ENCODE peak calls at places on chromosome 16, in seven cellular contexts. U is psoas muscle, G is tibial nerve, S is RWPE2, R is heart right ventricle, I is nephron progenitor cell, Z is pancreas. B is an unnamed sample.

GRCh38 chr16:54936086-54936978 is 5.7 kb downstream of the IRX5 start:
- DNase-seq in S (no peak), I (peak), U (no peak), Z (no peak), R (peak), G (no peak), B (peak)

GRCh38 chr16:85469929-85470590 is 143.1 kb upstream of the GSE1 start:
- DNase-seq in R (no peak), I (no peak), G (no peak), Z (no peak), U (no peak), S (no peak), B (no peak)

GRCh38 chr16:75273054-75273925 is 21.9 kb upstream of the BCAR1 start:
- DNase-seq in Z (no peak), S (no peak), U (no peak), R (no peak), I (no peak), G (no peak), B (no peak)

GRCh38 chr16:79801550-79802090 is 201.1 kb upstream of the MAF start:
- DNase-seq in I (no peak), U (no peak), R (no peak), G (no peak), S (no peak), Z (no peak), B (no peak)

GRCh38 chr16:49556252-49557069 is 182.9 kb downstream of the C16orf78 start:
- DNase-seq in G (no peak), R (no peak), I (peak), S (no peak), U (no peak), Z (no peak), B (no peak)

GRCh38 chr16:57551057-57551456 is 8.6 kb downstream of the ADGRG5 start:
- DNase-seq in Z (no peak), R (no peak), I (no peak), G (no peak), U (no peak), S (peak), B (no peak)

GRCh38 chr16:68367034-68367433 is 56.2 kb downstream of the PRMT7 start:
- DNase-seq in U (no peak), Z (peak), G (no peak), S (peak), I (peak), R (no peak), B (peak)

GRCh38 chr16:85309656-85310587 is 197.7 kb upstream of the CIBAR2 start:
- DNase-seq in R (peak), Z (no peak), U (peak), S (no peak), G (peak), I (peak), B (no peak)

GRCh38 chr16:67105881-67106280 is 3.9 kb upstream of the PHAF1 start:
- DNase-seq in R (no peak), Z (no peak), S (no peak), G (no peak), I (no peak), U (no peak), B (no peak)

GRCh38 chr16:25109643-25110042 is 1.9 kb upstream of the LCMT1 start:
- DNase-seq in I (no peak), Z (peak), S (peak), U (peak), G (no peak), R (no peak), B (no peak)

GRCh38 chr16:56163089-56163488 is 28.2 kb upstream of the GNAO1 start:
- DNase-seq in U (no peak), S (no peak), Z (no peak), G (no peak), R (no peak), I (no peak), B (no peak)

GRCh38 chr16:68335175-68335574 is 24.4 kb downstream of the PRMT7 start:
- DNase-seq in I (no peak), R (no peak), U (no peak), G (no peak), S (no peak), Z (no peak), B (no peak)

GRCh38 chr16:61148930-61149329 is 887.3 kb downstream of the CDH8 start:
- DNase-seq in S (no peak), G (no peak), Z (no peak), I (no peak), R (no peak), U (no peak), B (no peak)

GRCh38 chr16:72739577-72739976 is 308.4 kb downstream of the ZFHX3 start:
- DNase-seq in I (no peak), Z (no peak), S (no peak), G (no peak), R (no peak), U (no peak), B (no peak)

GRCh38 chr16:89324056-89325010 is 106.8 kb downstream of the ZNF778 start:
- DNase-seq in R (no peak), U (no peak), I (no peak), Z (no peak), G (no peak), S (peak), B (peak)

GRCh38 chr16:2009302-2009711 is 314 bp downstream of the ZNF598 start:
- DNase-seq in R (no peak), Z (peak), G (no peak), S (no peak), U (no peak), I (no peak), B (no peak)

GRCh38 chr16:48197294-48197693 is 41.5 kb upstream of the ABCC12 start:
- DNase-seq in R (no peak), G (no peak), S (no peak), U (no peak), I (no peak), Z (no peak), B (no peak)

GRCh38 chr16:82609140-82609539 is 17.6 kb upstream of the CDH13 start:
- DNase-seq in R (peak), G (no peak), U (peak), S (no peak), Z (no peak), I (no peak), B (no peak)

GRCh38 chr16:52004343-52004742 is 542.6 kb downstream of the TOX3 start:
- DNase-seq in I (no peak), G (no peak), U (no peak), Z (no peak), S (no peak), R (no peak), B (no peak)

GRCh38 chr16:64290461-64290860 is 831.4 kb downstream of the CDH11 start:
- DNase-seq in I (no peak), G (no peak), R (no peak), S (no peak), Z (no peak), U (no peak), B (no peak)

GRCh38 chr16:11613381-11614303 is 26.9 kb upstream of the LITAF start:
- DNase-seq in G (peak), S (peak), I (no peak), Z (no peak), R (peak), U (no peak), B (peak)

GRCh38 chr16:11618107-11618717 is 31.5 kb upstream of the LITAF start:
- DNase-seq in Z (no peak), R (no peak), U (no peak), G (no peak), S (no peak), I (no peak), B (no peak)

GRCh38 chr16:11614587-11615175 is 28.0 kb upstream of the LITAF start:
- DNase-seq in S (no peak), I (no peak), Z (no peak), G (no peak), U (no peak), R (no peak), B (no peak)

GRCh38 chr16:11619327-11619851 is 32.7 kb upstream of the LITAF start:
- DNase-seq in U (no peak), R (no peak), Z (no peak), G (no peak), S (no peak), I (no peak), B (no peak)

GRCh38 chr16:11615756-11616447 is 29.2 kb upstream of the LITAF start:
- DNase-seq in I (no peak), G (no peak), S (no peak), U (no peak), Z (no peak), R (no peak), B (no peak)
- TF ChIP-seq CTCF in I (no peak), G (no peak), S (no peak), U (no peak), Z (no peak), R (no peak), B (no peak)

GRCh38 chr16:71645450-71645849 is 19.5 kb downstream of the MARVELD3 start:
- DNase-seq in G (no peak), I (no peak), Z (peak), U (no peak), R (no peak), S (no peak), B (peak)
- TF ChIP-seq CTCF in G (no peak), I (peak), Z (peak), U (no peak), R (no peak), S (peak), B (no peak)

GRCh38 chr16:998211-998610 is 16.6 kb downstream of the SOX8 start:
- DNase-seq in I (no peak), G (no peak), Z (no peak), S (no peak), R (no peak), U (no peak), B (no peak)
- TF ChIP-seq CTCF in I (no peak), G (no peak), Z (no peak), S (no peak), R (no peak), U (no peak), B (no peak)

GRCh38 chr16:22670044-22670536 is 143.9 kb upstream of the HS3ST2 start:
- DNase-seq in Z (no peak), I (no peak), S (no peak), R (no peak), U (no peak), G (no peak), B (no peak)
- TF ChIP-seq CTCF in Z (no peak), I (no peak), S (no peak), R (no peak), U (no peak), G (no peak), B (no peak)

GRCh38 chr16:8832383-8833100 is 34.9 kb downstream of the PMM2 start:
- DNase-seq in S (no peak), U (no peak), G (no peak), I (no peak), Z (no peak), R (no peak), B (no peak)
- TF ChIP-seq CTCF in S (no peak), U (no peak), G (no peak), I (no peak), Z (no peak), R (no peak), B (no peak)

DNA sequence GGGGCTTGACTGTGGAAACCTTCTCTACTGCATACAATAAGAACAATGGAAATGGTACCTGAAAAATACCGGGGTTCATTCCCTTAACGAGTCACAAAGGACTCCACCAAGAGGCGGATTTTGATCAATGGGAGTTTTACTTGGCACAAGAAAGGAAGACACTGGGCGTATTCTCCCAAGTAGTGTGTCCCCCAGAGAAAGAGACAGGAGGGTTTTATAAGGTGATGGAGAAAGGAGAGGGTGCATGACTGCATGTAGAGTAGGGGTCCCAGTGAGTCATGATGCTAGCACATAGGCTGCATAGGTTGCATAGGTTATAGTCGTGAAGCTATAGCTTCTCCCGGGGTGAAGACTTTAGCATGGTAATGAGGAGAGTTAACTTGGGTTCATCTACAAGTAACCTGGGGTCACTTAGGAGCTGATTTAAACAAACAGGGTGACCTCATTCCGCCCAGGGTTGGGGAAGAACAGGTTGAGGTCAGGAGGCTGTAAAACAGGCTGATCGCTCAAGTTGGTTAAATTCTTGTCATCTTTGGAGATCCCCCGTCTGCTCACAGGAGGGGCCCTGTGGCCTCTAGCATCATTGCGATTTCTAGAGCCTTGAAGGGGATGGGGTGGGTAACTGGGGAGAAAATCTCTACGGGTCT is 1.5 kb downstream of the MPV17L start:
- DNase-seq in I (no peak), S (no peak), R (no peak), Z (peak), U (no peak), G (no peak), B (no peak)
- TF ChIP-seq CTCF in I (no peak), S (no peak), R (no peak), Z (no peak), U (no peak), G (no peak), B (no peak)

GRCh38 chr16:13507530-13507929 is 412.4 kb upstream of the ERCC4 start:
- DNase-seq in G (no peak), R (no peak), S (no peak), Z (no peak), U (no peak), I (no peak), B (no peak)

DNA sequence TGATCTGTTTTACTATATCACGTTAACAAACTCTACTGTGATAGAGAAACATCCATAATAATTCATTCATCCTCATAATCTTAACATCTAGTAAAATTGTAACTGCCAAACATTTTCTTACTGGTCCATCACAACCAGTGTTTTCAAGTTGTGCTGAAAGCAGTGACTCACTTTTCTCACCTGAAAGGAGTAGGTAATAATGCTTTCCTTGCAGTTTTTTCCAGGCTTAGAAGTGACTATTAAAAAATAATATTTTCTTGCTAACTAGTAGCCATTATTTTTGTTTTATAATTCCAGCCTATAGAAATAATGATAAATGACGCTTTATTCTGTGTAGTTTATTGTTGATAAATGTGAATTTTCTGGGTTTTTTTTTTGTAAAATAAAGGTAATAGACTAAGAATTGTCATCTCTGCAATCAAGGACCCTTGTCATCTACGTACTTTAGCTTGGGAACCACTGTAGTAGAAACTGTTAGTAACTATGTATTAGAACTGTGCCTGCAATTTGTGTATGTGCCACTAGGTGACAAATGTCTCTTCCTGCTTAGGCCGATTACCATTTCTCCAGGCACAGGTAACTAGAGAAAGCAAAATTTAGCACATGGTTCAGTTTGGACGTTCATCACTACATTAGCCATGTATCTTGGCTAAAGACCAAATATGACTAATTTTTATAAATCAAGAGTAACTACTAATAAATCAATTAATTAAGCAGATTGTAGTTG is 409.4 kb upstream of the ERCC4 start:
- DNase-seq in Z (no peak), S (no peak), R (no peak), I (no peak), U (no peak), G (no peak), B (no peak)
- TF ChIP-seq CTCF in Z (no peak), S (peak), R (no peak), I (peak), U (no peak), G (no peak), B (no peak)

GRCh38 chr16:35560637-35560984 is 2101.2 kb downstream of the TP53TG3F start:
- DNase-seq in I (no peak), U (no peak), R (no peak), G (no peak), Z (no peak), S (no peak), B (no peak)
- TF ChIP-seq CTCF in I (no peak), U (no peak), R (no peak), G (no peak), Z (no peak), S (no peak), B (no peak)

B was measured in GM20000.